ENCODE peak calls at places on chromosome 1, in eight cellular contexts. One of them, this sample, is unnamed.

GRCh38 chr1:150065184-150065871 is 2.2 kb upstream of the VPS45 start:
- DNase-seq in neural progenitor cell: no peak
- DNase-seq in effector memory CD4-positive, alpha-beta T cell: no peak
- DNase-seq in CD8-positive, alpha-beta T cell: no peak
- DNase-seq in transverse colon: no peak
- DNase-seq in tibial artery: no peak
- DNase-seq in heart right ventricle: no peak
- DNase-seq in small intestine: peak; percentile 12
- DNase-seq in this sample: no peak

GRCh38 chr1:201575912-201576311 is 37.0 kb downstream of the NAV1 start:
- DNase-seq in tibial artery: no peak
- DNase-seq in CD8-positive, alpha-beta T cell: no peak
- DNase-seq in neural progenitor cell: no peak
- DNase-seq in effector memory CD4-positive, alpha-beta T cell: no peak
- DNase-seq in heart right ventricle: no peak
- DNase-seq in transverse colon: no peak
- DNase-seq in small intestine: no peak
- DNase-seq in this sample: no peak

GRCh38 chr1:23554481-23555224 is 4.6 kb downstream of the ID3 start:
- DNase-seq in effector memory CD4-positive, alpha-beta T cell: peak; percentile 80
- DNase-seq in small intestine: peak; percentile 89
- DNase-seq in neural progenitor cell: peak; percentile 96
- DNase-seq in transverse colon: peak; percentile 90
- DNase-seq in CD8-positive, alpha-beta T cell: peak; percentile 82
- DNase-seq in tibial artery: peak; percentile 93
- DNase-seq in heart right ventricle: peak; percentile 89
- DNase-seq in this sample: peak; percentile 83

GRCh38 chr1:109484519-109484975 is 842 bp downstream of the ATXN7L2 start:
- DNase-seq in tibial artery: no peak
- DNase-seq in transverse colon: no peak
- DNase-seq in small intestine: no peak
- DNase-seq in CD8-positive, alpha-beta T cell: no peak
- DNase-seq in heart right ventricle: no peak
- DNase-seq in neural progenitor cell: peak; percentile 48
- DNase-seq in effector memory CD4-positive, alpha-beta T cell: no peak
- DNase-seq in this sample: no peak

GRCh38 chr1:7783178-7783711 is 846 bp upstream of the PER3 start:
- DNase-seq in heart right ventricle: peak; percentile 74
- DNase-seq in tibial artery: peak; percentile 93
- DNase-seq in effector memory CD4-positive, alpha-beta T cell: no peak
- DNase-seq in neural progenitor cell: no peak
- DNase-seq in transverse colon: peak; percentile 72
- DNase-seq in CD8-positive, alpha-beta T cell: no peak
- DNase-seq in small intestine: peak; percentile 55
- DNase-seq in this sample: peak; percentile 72

GRCh38 chr1:228683428-228683827 is 51.9 kb upstream of the RHOU start:
- DNase-seq in small intestine: no peak
- DNase-seq in CD8-positive, alpha-beta T cell: no peak
- DNase-seq in tibial artery: no peak
- DNase-seq in effector memory CD4-positive, alpha-beta T cell: no peak
- DNase-seq in transverse colon: no peak
- DNase-seq in neural progenitor cell: no peak
- DNase-seq in heart right ventricle: no peak
- DNase-seq in this sample: no peak

GRCh38 chr1:65011983-65012382 is 45.6 kb upstream of the JAK1 start:
- DNase-seq in heart right ventricle: no peak
- DNase-seq in transverse colon: no peak
- DNase-seq in effector memory CD4-positive, alpha-beta T cell: no peak
- DNase-seq in CD8-positive, alpha-beta T cell: no peak
- DNase-seq in tibial artery: no peak
- DNase-seq in neural progenitor cell: no peak
- DNase-seq in small intestine: no peak
- DNase-seq in this sample: no peak

GRCh38 chr1:177210071-177210470 is 39.3 kb downstream of the BRINP2 start:
- DNase-seq in heart right ventricle: no peak
- DNase-seq in neural progenitor cell: no peak
- DNase-seq in tibial artery: no peak
- DNase-seq in effector memory CD4-positive, alpha-beta T cell: no peak
- DNase-seq in small intestine: no peak
- DNase-seq in CD8-positive, alpha-beta T cell: no peak
- DNase-seq in transverse colon: no peak
- DNase-seq in this sample: no peak

GRCh38 chr1:177656598-177656997 is 313.3 kb downstream of the SEC16B start:
- DNase-seq in tibial artery: no peak
- DNase-seq in transverse colon: no peak
- DNase-seq in heart right ventricle: no peak
- DNase-seq in small intestine: no peak
- DNase-seq in CD8-positive, alpha-beta T cell: no peak
- DNase-seq in neural progenitor cell: no peak
- DNase-seq in effector memory CD4-positive, alpha-beta T cell: no peak
- DNase-seq in this sample: no peak

GRCh38 chr1:19028110-19028509 is 71.6 kb upstream of the IFFO2 start:
- DNase-seq in small intestine: no peak
- DNase-seq in tibial artery: peak; percentile 19
- DNase-seq in transverse colon: no peak
- DNase-seq in CD8-positive, alpha-beta T cell: no peak
- DNase-seq in effector memory CD4-positive, alpha-beta T cell: no peak
- DNase-seq in heart right ventricle: no peak
- DNase-seq in neural progenitor cell: no peak
- DNase-seq in this sample: no peak

GRCh38 chr1:162856260-162856659 is 4.7 kb downstream of the CCDC190 start:
- DNase-seq in neural progenitor cell: no peak
- DNase-seq in transverse colon: no peak
- DNase-seq in tibial artery: no peak
- DNase-seq in CD8-positive, alpha-beta T cell: no peak
- DNase-seq in small intestine: no peak
- DNase-seq in effector memory CD4-positive, alpha-beta T cell: no peak
- DNase-seq in heart right ventricle: no peak
- DNase-seq in this sample: no peak

GRCh38 chr1:110298991-110299390 is 40.2 kb upstream of the RBM15 start:
- DNase-seq in CD8-positive, alpha-beta T cell: no peak
- DNase-seq in effector memory CD4-positive, alpha-beta T cell: no peak
- DNase-seq in transverse colon: no peak
- DNase-seq in neural progenitor cell: no peak
- DNase-seq in heart right ventricle: no peak
- DNase-seq in small intestine: no peak
- DNase-seq in tibial artery: no peak
- DNase-seq in this sample: no peak

GRCh38 chr1:7250176-7250575 is 464.9 kb downstream of the CAMTA1 start:
- DNase-seq in neural progenitor cell: no peak
- DNase-seq in CD8-positive, alpha-beta T cell: no peak
- DNase-seq in transverse colon: no peak
- DNase-seq in tibial artery: no peak
- DNase-seq in heart right ventricle: no peak
- DNase-seq in small intestine: no peak
- DNase-seq in effector memory CD4-positive, alpha-beta T cell: no peak
- DNase-seq in this sample: no peak

GRCh38 chr1:30064547-30064946 is 658.8 kb downstream of the MATN1 start:
- DNase-seq in tibial artery: no peak
- DNase-seq in heart right ventricle: no peak
- DNase-seq in small intestine: no peak
- DNase-seq in effector memory CD4-positive, alpha-beta T cell: no peak
- DNase-seq in transverse colon: no peak
- DNase-seq in CD8-positive, alpha-beta T cell: no peak
- DNase-seq in neural progenitor cell: no peak
- DNase-seq in this sample: no peak

GRCh38 chr1:21944261-21945074 is 7.4 kb upstream of the HSPG2 start:
- DNase-seq in transverse colon: no peak
- DNase-seq in effector memory CD4-positive, alpha-beta T cell: no peak
- DNase-seq in tibial artery: no peak
- DNase-seq in neural progenitor cell: peak; percentile 94
- DNase-seq in small intestine: no peak
- DNase-seq in CD8-positive, alpha-beta T cell: no peak
- DNase-seq in heart right ventricle: no peak
- DNase-seq in this sample: no peak

GRCh38 chr1:99599678-99600175 is 46.2 kb upstream of the PALMD start:
- DNase-seq in heart right ventricle: peak; percentile 48
- DNase-seq in neural progenitor cell: no peak
- DNase-seq in small intestine: no peak
- DNase-seq in tibial artery: no peak
- DNase-seq in effector memory CD4-positive, alpha-beta T cell: no peak
- DNase-seq in transverse colon: no peak
- DNase-seq in CD8-positive, alpha-beta T cell: no peak
- DNase-seq in this sample: peak; percentile 62

GRCh38 chr1:5516756-5517155 is 475.5 kb downstream of the NPHP4 start:
- DNase-seq in neural progenitor cell: no peak
- DNase-seq in tibial artery: no peak
- DNase-seq in effector memory CD4-positive, alpha-beta T cell: no peak
- DNase-seq in small intestine: no peak
- DNase-seq in transverse colon: no peak
- DNase-seq in heart right ventricle: no peak
- DNase-seq in CD8-positive, alpha-beta T cell: no peak
- DNase-seq in this sample: no peak

GRCh38 chr1:20698195-20698910 is 19.5 kb downstream of the KIF17 start:
- DNase-seq in neural progenitor cell: no peak
- DNase-seq in effector memory CD4-positive, alpha-beta T cell: no peak
- DNase-seq in transverse colon: no peak
- DNase-seq in small intestine: no peak
- DNase-seq in tibial artery: no peak
- DNase-seq in heart right ventricle: no peak
- DNase-seq in CD8-positive, alpha-beta T cell: no peak
- DNase-seq in this sample: no peak

GRCh38 chr1:38677756-38678155 is 181.8 kb downstream of the RRAGC start:
- DNase-seq in small intestine: no peak
- DNase-seq in neural progenitor cell: no peak
- DNase-seq in heart right ventricle: no peak
- DNase-seq in transverse colon: no peak
- DNase-seq in tibial artery: no peak
- DNase-seq in CD8-positive, alpha-beta T cell: no peak
- DNase-seq in effector memory CD4-positive, alpha-beta T cell: no peak
- DNase-seq in this sample: no peak

DNA sequence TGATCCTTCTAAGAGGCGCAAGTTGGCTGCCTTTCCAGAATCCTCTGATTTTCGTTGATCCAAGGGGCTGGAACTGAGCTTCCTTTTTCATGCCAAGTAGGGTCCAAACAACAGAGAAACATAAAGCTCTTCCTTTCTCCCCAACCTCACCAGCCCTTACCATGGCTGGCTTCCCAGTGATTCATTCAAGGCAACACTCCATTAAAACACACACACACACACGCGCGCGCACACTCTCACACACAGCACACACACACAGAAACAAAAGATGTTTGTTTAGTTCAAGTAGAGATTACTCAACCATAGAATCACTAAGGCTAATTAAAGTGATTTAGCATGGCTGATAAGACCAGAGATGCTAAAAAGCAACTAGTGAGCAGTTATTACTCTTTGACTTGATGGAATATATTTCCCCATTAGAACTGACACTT is 13.0 kb upstream of the GUCA2A start:
- DNase-seq in CD8-positive, alpha-beta T cell: no peak
- DNase-seq in effector memory CD4-positive, alpha-beta T cell: no peak
- DNase-seq in transverse colon: no peak
- DNase-seq in heart right ventricle: no peak
- DNase-seq in tibial artery: no peak
- DNase-seq in neural progenitor cell: no peak
- DNase-seq in small intestine: peak; percentile 23
- DNase-seq in this sample: no peak
- H3K4me1 ChIP-seq in CD8-positive, alpha-beta T cell: peaks cover 4% of the 10 kb centered on the region
- H3K4me1 ChIP-seq in effector memory CD4-positive, alpha-beta T cell: no peaks in the 10 kb centered on the region
- H3K4me1 ChIP-seq in transverse colon: peaks cover 4% of the 10 kb centered on the region
- H3K4me1 ChIP-seq in heart right ventricle: peaks cover 35% of the 10 kb centered on the region
- H3K4me1 ChIP-seq in tibial artery: peaks cover 30% of the 10 kb centered on the region
- H3K4me1 ChIP-seq in neural progenitor cell: peaks cover 3% of the 10 kb centered on the region
- H3K4me1 ChIP-seq in small intestine: no peaks in the 10 kb centered on the region
- H3K4me1 ChIP-seq in this sample: peaks cover 41% of the 10 kb centered on the region

DNA sequence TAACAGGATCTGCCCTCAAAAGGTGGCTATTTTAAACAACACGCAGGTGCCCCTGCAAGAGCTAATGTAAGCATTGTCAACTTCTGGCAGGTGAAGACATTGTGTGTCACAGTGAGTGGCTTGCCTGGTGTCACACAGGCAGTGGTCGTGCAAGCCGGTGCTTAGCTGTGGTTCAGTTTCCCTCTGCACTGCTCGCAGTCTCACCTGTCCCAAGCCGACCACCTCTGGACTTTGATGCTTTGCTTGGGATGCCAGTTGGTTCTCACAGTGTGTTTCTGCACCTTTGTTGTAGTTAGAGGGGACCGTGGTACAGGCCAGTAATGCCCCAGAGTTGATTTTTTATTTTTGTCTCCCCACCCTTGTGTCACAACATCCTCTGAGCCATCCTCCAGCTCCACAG is 85.2 kb downstream of the UCK2 start:
- DNase-seq in effector memory CD4-positive, alpha-beta T cell: no peak
- DNase-seq in small intestine: no peak
- DNase-seq in heart right ventricle: no peak
- DNase-seq in tibial artery: no peak
- DNase-seq in CD8-positive, alpha-beta T cell: no peak
- DNase-seq in neural progenitor cell: no peak
- DNase-seq in transverse colon: no peak
- DNase-seq in this sample: no peak
- H3K27ac ChIP-seq in effector memory CD4-positive, alpha-beta T cell: no peak overlapping the region
- H3K27ac ChIP-seq in small intestine: peak overlapping the region; percentile 25
- H3K27ac ChIP-seq in heart right ventricle: no peak overlapping the region
- H3K27ac ChIP-seq in tibial artery: no peak overlapping the region
- H3K27ac ChIP-seq in CD8-positive, alpha-beta T cell: no peak overlapping the region
- H3K27ac ChIP-seq in neural progenitor cell: no peak overlapping the region
- H3K27ac ChIP-seq in transverse colon: peak overlapping the region; percentile 84
- H3K27ac ChIP-seq in this sample: no peak overlapping the region

DNA sequence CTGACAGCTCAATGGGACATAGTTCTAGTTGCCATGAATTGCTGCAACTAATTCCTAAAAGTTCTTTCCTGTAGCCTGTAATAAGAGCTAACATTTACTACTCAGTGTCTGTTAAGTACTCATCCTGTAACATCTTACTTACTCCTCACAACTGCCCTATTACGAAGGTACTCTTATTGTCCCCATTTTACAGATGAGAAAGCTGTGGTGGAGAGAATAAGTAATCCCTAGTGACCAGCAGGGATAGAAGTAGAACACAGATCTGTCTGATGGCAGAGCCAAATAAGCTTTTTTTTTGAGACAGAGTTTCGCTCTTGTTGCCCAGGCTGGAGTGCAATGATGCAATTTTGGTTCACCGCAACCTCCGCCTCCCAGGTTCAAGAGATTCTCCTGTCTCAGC is 3.1 kb downstream of the STK40 start:
- DNase-seq in transverse colon: no peak
- DNase-seq in CD8-positive, alpha-beta T cell: no peak
- DNase-seq in neural progenitor cell: no peak
- DNase-seq in small intestine: no peak
- DNase-seq in effector memory CD4-positive, alpha-beta T cell: no peak
- DNase-seq in tibial artery: no peak
- DNase-seq in heart right ventricle: no peak
- DNase-seq in this sample: no peak
- H3K4me1 ChIP-seq in transverse colon: peaks cover 9% of the 10 kb centered on the region
- H3K4me1 ChIP-seq in CD8-positive, alpha-beta T cell: peaks cover 39% of the 10 kb centered on the region
- H3K4me1 ChIP-seq in neural progenitor cell: peaks cover 21% of the 10 kb centered on the region
- H3K4me1 ChIP-seq in small intestine: peaks cover 3% of the 10 kb centered on the region
- H3K4me1 ChIP-seq in effector memory CD4-positive, alpha-beta T cell: peaks cover 48% of the 10 kb centered on the region
- H3K4me1 ChIP-seq in tibial artery: peaks cover 80% of the 10 kb centered on the region
- H3K4me1 ChIP-seq in heart right ventricle: peaks cover 63% of the 10 kb centered on the region
- H3K4me1 ChIP-seq in this sample: peaks cover 69% of the 10 kb centered on the region

DNA sequence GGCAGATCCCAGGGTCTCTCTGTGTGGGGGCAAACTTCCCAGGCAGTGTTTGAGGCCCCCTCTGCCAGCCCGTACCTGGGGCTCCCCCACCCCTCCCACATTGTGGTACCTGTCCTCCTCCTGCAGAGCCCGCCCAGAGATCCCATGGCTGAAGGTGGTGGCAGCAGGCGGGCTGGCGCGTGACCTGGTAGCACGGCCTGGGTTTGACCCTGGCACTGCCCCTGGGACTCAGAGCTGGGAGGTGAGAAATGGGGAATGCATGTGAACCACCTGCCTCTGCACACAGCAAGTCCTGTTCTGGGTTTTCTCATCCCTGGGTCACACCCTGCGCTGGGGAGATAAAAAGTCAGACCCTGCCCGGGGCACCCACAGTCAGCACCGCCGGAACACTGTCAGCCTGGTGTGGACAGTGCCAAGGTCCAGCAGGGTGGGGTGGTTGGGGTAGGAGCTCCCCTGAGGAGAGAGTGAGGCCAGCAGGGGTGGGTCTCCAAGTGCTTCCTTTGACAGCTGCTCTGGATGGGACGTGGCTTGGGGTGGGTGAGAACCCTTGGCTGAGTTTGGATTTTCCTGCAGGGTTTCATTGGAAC is 11.8 kb downstream of the AGRN start:
- DNase-seq in tibial artery: no peak
- DNase-seq in effector memory CD4-positive, alpha-beta T cell: no peak
- DNase-seq in CD8-positive, alpha-beta T cell: no peak
- DNase-seq in transverse colon: no peak
- DNase-seq in heart right ventricle: no peak
- DNase-seq in small intestine: peak; percentile 63
- DNase-seq in neural progenitor cell: no peak
- DNase-seq in this sample: no peak
- H3K27ac ChIP-seq in tibial artery: no peak overlapping the region
- H3K27ac ChIP-seq in effector memory CD4-positive, alpha-beta T cell: no peak overlapping the region
- H3K27ac ChIP-seq in CD8-positive, alpha-beta T cell: no peak overlapping the region
- H3K27ac ChIP-seq in transverse colon: no peak overlapping the region
- H3K27ac ChIP-seq in heart right ventricle: no peak overlapping the region
- H3K27ac ChIP-seq in small intestine: no peak overlapping the region
- H3K27ac ChIP-seq in neural progenitor cell: no peak overlapping the region
- H3K27ac ChIP-seq in this sample: no peak overlapping the region

This sample was measured in right atrium auricular region.